ENCODE peak calls at places on chromosomes 6 and 20, in four cellular contexts. L is endothelial cell of umbilical vein, X is IMR-90, V is K562. U is an unnamed sample.

GRCh38 chr20:33279261-33279910 is 3.6 kb upstream of the BPIFB1 start:
- DNase-seq in L (no peak), X (no peak), V (no peak), U (no peak)

GRCh38 chr6:5249451-5250122 is 11.2 kb downstream of the LYRM4 start:
- DNase-seq in L (no peak), X (no peak), V (no peak), U (no peak)

GRCh38 chr6:166375013-166375412 is 7.7 kb downstream of the MPC1 start:
- DNase-seq in L (no peak), X (no peak), V (no peak), U (no peak)

GRCh38 chr6:26383624-26384417 is 913 bp downstream of the BTN2A2 start:
- DNase-seq in L (peak), X (peak), V (no peak), U (no peak)

GRCh38 chr6:16450285-16450684 is 211.9 kb downstream of the GMPR start:
- DNase-seq in L (no peak), X (peak), V (no peak), U (no peak)

GRCh38 chr20:33725607-33726264 is 5.6 kb upstream of the PXMP4 start:
- DNase-seq in L (no peak), X (no peak), V (no peak), U (no peak)

GRCh38 chr20:64011366-64011779 is 24.6 kb upstream of the C20orf204 start:
- DNase-seq in L (no peak), X (no peak), V (no peak), U (no peak)

GRCh38 chr20:21235713-21236445 is 67.3 kb upstream of the XRN2 start:
- DNase-seq in L (peak), X (peak), V (peak), U (no peak)

GRCh38 chr6:51892339-51892738 is 195.1 kb downstream of the PKHD1 start:
- DNase-seq in L (no peak), X (no peak), V (no peak), U (no peak)

GRCh38 chr6:71238351-71238750 is 50.3 kb upstream of the OGFRL1 start:
- DNase-seq in L (no peak), X (peak), V (no peak), U (no peak)

GRCh38 chr6:142521791-142522190 is 220.0 kb downstream of the ADGRG6 start:
- DNase-seq in L (no peak), X (no peak), V (no peak), U (no peak)

GRCh38 chr6:109795994-109796555 is 105.0 kb downstream of the FIG4 start:
- DNase-seq in L (peak), X (peak), V (no peak), U (no peak)

GRCh38 chr6:75842191-75842590 is 93.2 kb downstream of the MYO6 start:
- DNase-seq in L (no peak), X (peak), V (no peak), U (no peak)

GRCh38 chr6:44735631-44735963 is 348.1 kb downstream of the CDC5L start:
- DNase-seq in L (no peak), X (peak), V (no peak), U (peak)

GRCh38 chr6:15148356-15149058 is 97.4 kb upstream of the JARID2 start:
- DNase-seq in L (no peak), X (peak), V (no peak), U (no peak)

GRCh38 chr6:44489912-44490604 is 102.6 kb downstream of the CDC5L start:
- DNase-seq in L (peak), X (peak), V (no peak), U (no peak)

GRCh38 chr6:26336355-26337198 is 28.4 kb upstream of the BTN3A2 start:
- DNase-seq in L (no peak), X (peak), V (peak), U (no peak)

GRCh38 chr6:53133961-53134360 is 14.7 kb downstream of the GCM1 start:
- DNase-seq in L (no peak), X (no peak), V (no peak), U (no peak)

GRCh38 chr6:53493635-53494025 is 51.3 kb downstream of the GCLC start:
- DNase-seq in L (no peak), X (peak), V (no peak), U (no peak)

GRCh38 chr6:142592876-142593275 is 291.1 kb downstream of the ADGRG6 start:
- DNase-seq in L (no peak), X (peak), V (no peak), U (no peak)

GRCh38 chr6:20688710-20689500 is 154.6 kb downstream of the CDKAL1 start:
- DNase-seq in L (no peak), X (peak), V (peak), U (peak)

GRCh38 chr20:63126876-63127699 is 88.8 kb downstream of the YTHDF1 start:
- DNase-seq in L (no peak), X (no peak), V (no peak), U (no peak)

GRCh38 chr20:63136296-63136695 is 79.6 kb downstream of the YTHDF1 start:
- DNase-seq in L (no peak), X (no peak), V (no peak), U (no peak)

GRCh38 chr6:100808638-100809275 is 72.4 kb downstream of the ASCC3 start:
- DNase-seq in L (no peak), X (peak), V (no peak), U (no peak)

GRCh38 chr20:47050996-47051395 is 156.4 kb downstream of the EYA2 start:
- DNase-seq in L (no peak), X (no peak), V (no peak), U (no peak)

GRCh38 chr20:62258499-62259293 is 20.4 kb downstream of the OSBPL2 start:
- DNase-seq in L (peak), X (peak), V (no peak), U (no peak)

GRCh38 chr6:33993091-33993490 is 152.8 kb downstream of the GRM4 start:
- DNase-seq in L (no peak), X (no peak), V (no peak), U (no peak)

GRCh38 chr20:3927486-3928291 is 38.5 kb downstream of the PANK2 start:
- DNase-seq in L (no peak), X (peak), V (no peak), U (no peak)

GRCh38 chr6:162442675-162443074 is 284.9 kb downstream of the PRKN start:
- DNase-seq in L (no peak), X (no peak), V (peak), U (no peak)

GRCh38 chr6:33918175-33918695 is 114.4 kb upstream of the MLN start:
- DNase-seq in L (no peak), X (no peak), V (no peak), U (no peak)

GRCh38 chr6:42452171-42453026 is 673 bp upstream of the TRERF1 start:
- DNase-seq in L (peak), X (peak), V (peak), U (no peak)

GRCh38 chr6:31730631-31731086 is 1.6 kb upstream of the DDAH2 start:
- DNase-seq in L (no peak), X (no peak), V (no peak), U (no peak)

GRCh38 chr6:31727717-31728671 is 1.1 kb downstream of the DDAH2 start:
- DNase-seq in L (no peak), X (no peak), V (no peak), U (peak)

GRCh38 chr6:31728767-31729514 is at the start of gene DDAH2:
- DNase-seq in L (no peak), X (no peak), V (no peak), U (no peak)

GRCh38 chr6:31729979-31730630 is 1.0 kb upstream of the DDAH2 start:
- DNase-seq in L (peak), X (peak), V (peak), U (no peak)

DNA sequence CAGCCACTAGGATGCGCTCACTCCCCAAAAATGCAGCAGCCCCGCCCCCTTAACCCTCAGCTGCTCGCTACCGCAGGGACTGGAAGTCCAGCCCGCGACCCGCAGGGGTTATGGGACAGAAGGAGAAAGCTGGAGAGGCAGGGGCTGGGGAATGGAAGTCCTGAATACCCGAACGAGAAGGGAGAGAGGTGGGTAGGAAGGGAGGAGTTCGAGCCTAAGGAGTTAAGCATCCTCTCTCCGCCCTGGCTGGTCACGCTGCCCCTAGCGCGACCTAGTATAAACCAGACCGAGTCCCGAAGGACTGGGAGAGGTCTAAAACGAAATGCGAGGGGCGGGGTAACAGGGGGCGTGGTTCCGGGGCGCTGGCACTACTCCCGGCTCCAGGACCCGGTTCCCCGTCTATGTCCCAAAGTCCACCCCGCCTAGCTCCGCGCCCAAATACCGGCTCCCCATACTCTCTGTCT is 448 bp upstream of the DDAH2 start:
- DNase-seq in L (peak), X (peak), V (peak), U (peak)
- TF ChIP-seq FOS in L (no peak), X (no peak), V (no peak), U (no peak)

DNA sequence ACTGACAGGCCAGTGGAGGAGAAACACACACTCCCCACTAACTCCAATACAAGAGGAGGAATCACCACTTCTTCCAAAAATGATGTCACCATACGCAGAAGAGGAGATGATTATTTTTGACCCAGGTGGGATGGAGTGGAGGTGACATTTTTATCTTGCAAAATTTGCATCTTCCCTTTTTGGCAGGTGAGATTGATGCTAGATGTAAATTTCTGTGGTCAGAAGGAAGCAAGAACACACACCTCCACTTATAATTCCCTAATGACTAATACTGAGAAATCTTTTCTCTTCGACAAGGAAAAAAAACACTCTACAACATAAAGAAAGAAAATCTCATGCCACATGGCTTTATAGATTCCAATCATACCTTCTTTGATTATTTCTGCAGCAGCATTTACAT is 182.1 kb upstream of the PHACTR1 start:
- DNase-seq in L (no peak), X (no peak), V (no peak), U (no peak)
- TF ChIP-seq FOS in L (no peak), X (no peak), V (no peak), U (no peak)

GRCh38 chr6:81575446-81575845 is 177.0 kb downstream of the TENT5A start:
- DNase-seq in L (no peak), X (peak), V (no peak), U (no peak)
- TF ChIP-seq FOS in L (no peak), X (no peak), V (no peak), U (no peak)

DNA sequence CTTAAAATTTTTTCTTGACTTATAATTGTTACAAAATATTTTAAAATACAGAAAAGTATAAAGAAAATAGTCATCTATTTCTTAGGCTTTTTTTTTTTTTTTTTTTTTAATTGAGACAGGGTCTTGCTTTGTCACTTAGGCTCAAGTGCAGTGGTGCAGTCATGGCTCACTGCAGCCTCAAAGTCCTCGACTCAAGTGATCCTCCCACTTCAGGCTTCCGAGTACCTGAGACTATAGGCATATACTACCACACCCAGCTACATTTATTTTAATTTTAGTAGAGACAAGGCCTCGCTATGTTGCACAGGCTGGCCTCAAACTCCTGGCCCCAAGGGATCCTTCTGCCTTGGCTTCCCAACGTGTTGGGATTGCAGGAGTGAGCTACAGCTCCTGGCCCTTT is 5.3 kb upstream of the ACAT2 start:
- DNase-seq in L (no peak), X (no peak), V (no peak), U (no peak)
- TF ChIP-seq FOS in L (no peak), X (no peak), V (no peak), U (no peak)

DNA sequence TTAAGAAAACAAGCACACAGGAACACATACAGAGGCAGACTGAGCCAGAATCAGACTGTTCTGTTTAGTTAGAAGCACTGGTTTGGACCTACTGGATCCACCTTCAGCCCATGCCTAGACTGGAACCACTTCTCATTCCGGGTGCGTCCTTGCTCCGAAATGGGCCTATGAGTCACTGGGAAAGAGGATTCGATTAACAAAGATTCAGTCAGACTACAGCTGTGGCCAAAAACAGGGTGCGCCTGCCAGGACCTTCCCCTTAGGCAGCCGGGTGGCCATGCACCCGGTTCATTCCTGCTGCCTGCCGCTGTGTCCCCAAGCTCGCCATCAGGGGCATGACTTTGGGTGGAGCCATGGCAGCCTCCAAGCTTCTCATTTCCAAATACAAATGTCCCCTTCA is 14.5 kb upstream of the KCNK5 start:
- DNase-seq in L (no peak), X (no peak), V (no peak), U (no peak)
- TF ChIP-seq FOS in L (no peak), X (no peak), V (no peak), U (no peak)

DNA sequence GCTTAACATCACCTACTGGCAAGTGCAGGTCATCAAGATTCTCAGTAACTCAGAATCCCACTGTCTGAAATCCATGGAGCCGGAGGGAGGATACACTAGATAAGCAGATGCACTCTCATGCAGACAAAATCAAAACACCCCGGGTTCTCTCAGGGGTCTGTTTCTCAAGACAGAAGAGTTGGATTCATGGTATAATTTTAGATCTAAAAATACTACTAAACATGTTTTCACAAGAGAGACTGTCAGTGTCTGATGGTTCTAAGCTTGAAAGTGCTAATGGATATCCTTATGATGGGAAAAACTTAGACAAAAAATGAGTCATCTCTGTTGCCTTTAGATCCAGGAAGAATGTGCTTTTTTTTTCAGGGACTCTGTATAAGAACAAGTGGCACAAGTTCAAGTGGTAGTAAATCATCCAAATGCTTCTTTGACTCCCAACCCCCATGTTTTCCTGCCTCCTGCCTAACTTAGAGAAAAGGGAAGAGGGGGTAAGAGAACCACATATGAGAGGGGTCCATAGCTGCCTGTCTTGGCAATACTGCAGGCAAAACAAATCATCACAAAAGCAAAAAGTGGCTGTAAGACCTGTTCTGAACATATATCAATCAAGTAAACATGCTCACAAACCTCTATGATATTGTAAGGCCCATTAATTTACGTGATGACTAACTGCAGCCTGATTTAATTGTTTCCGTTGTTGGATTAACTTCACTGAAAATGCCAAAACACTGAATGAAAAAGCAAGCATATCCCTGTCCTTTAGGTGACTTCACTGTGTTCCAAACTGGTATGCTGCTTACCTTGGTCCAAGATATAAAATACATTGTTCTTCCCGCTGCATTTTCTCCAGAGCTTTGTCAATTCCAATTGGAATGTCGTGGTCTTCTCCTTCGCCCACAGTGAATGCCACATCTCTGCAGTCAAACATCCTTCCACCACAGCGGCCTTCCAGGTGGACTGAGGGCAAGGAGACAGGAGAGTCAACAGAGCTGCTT is 84.0 kb upstream of the TULP1 start:
- DNase-seq in L (peak), X (peak), V (no peak), U (no peak)
- TF ChIP-seq FOS in L (peak), X (peak), V (no peak), U (no peak)

GRCh38 chr20:49166534-49167449 is 21.3 kb downstream of the STAU1 start:
- DNase-seq in L (no peak), X (no peak), V (no peak), U (no peak)

GRCh38 chr20:49165611-49166010 is 22.5 kb downstream of the STAU1 start:
- DNase-seq in L (no peak), X (no peak), V (no peak), U (no peak)

GRCh38 chr20:49169547-49169946 is 18.6 kb downstream of the STAU1 start:
- DNase-seq in L (no peak), X (no peak), V (no peak), U (no peak)

GRCh38 chr20:49170714-49171113 is 17.4 kb downstream of the STAU1 start:
- DNase-seq in L (no peak), X (no peak), V (no peak), U (no peak)

GRCh38 chr20:49167811-49168507 is 20.2 kb downstream of the STAU1 start:
- DNase-seq in L (no peak), X (peak), V (no peak), U (no peak)
- TF ChIP-seq FOS in L (no peak), X (no peak), V (no peak), U (no peak)

U was measured in GM12878.